ENCODE peak calls at places on chromosomes 11 and 22, in four cellular contexts. G, I, J and R are unnamed samples.

GRCh38 chr11:128790200-128790599 is 76.9 kb downstream of the KCNJ1 start:
- DNase-seq in G (peak; percentile 45), I (no peak), J (no peak), R (no peak)

GRCh38 chr11:32531528-32531927 is 52.1 kb upstream of the EIF3M start:
- DNase-seq in G (peak; percentile 76), I (no peak), J (no peak), R (no peak)

GRCh38 chr11:359181-359714 is 10.1 kb upstream of the B4GALNT4 start:
- DNase-seq in G (no peak), I (no peak), J (no peak), R (no peak)

GRCh38 chr22:20013382-20013871 is 3.2 kb downstream of the ARVCF start:
- DNase-seq in G (peak; percentile 32), I (no peak), J (peak; percentile 87), R (no peak)

GRCh38 chr11:32429477-32429876 is 5.9 kb downstream of the WT1 start:
- DNase-seq in G (no peak), I (no peak), J (no peak), R (no peak)

GRCh38 chr22:39671936-39672335 is 101.4 kb downstream of the CACNA1I start:
- DNase-seq in G (no peak), I (no peak), J (no peak), R (no peak)

GRCh38 chr11:6258571-6258998 is 1.1 kb upstream of the CCKBR start:
- DNase-seq in G (no peak), I (no peak), J (peak; percentile 35), R (no peak)

GRCh38 chr11:68039526-68040086 is 781 bp downstream of the TCIRG1 start:
- DNase-seq in G (no peak), I (no peak), J (no peak), R (no peak)

GRCh38 chr11:58075781-58076180 is 45.0 kb downstream of the OR6Q1 start:
- DNase-seq in G (no peak), I (no peak), J (no peak), R (no peak)

GRCh38 chr11:115715371-115715770 is 211.2 kb upstream of the CADM1 start:
- DNase-seq in G (no peak), I (no peak), J (no peak), R (no peak)

GRCh38 chr11:6315811-6316425 is 4.4 kb downstream of the CAVIN3 start:
- DNase-seq in G (peak; percentile 63), I (no peak), J (peak; percentile 79), R (no peak)

GRCh38 chr11:45100338-45100737 is 46.1 kb upstream of the PRDM11 start:
- DNase-seq in G (no peak), I (no peak), J (peak; percentile 84), R (no peak)

GRCh38 chr11:35121326-35121865 is 17.6 kb upstream of the CD44 start:
- DNase-seq in G (no peak), I (no peak), J (no peak), R (no peak)

GRCh38 chr11:117097567-117098268 is 510 bp downstream of the SIK3 start:
- DNase-seq in G (no peak), I (peak; percentile 12), J (peak; percentile 68), R (no peak)

GRCh38 chr22:50673231-50674126 is 856 bp downstream of the SHANK3 start:
- DNase-seq in G (no peak), I (no peak), J (peak; percentile 65), R (no peak)

GRCh38 chr11:107696140-107696539 is 15.7 kb downstream of the SLN start:
- DNase-seq in G (no peak), I (no peak), J (no peak), R (no peak)

GRCh38 chr11:21514298-21514697 is 678.6 kb upstream of the ANO5 start:
- DNase-seq in G (no peak), I (no peak), J (peak; percentile 18), R (no peak)

GRCh38 chr22:19706661-19707151 is 7.6 kb upstream of the SEPTIN5 start:
- DNase-seq in G (no peak), I (no peak), J (no peak), R (no peak)

GRCh38 chr22:50599816-50600454 is 658 bp upstream of the MAPK8IP2 start:
- DNase-seq in G (peak; percentile 28), I (peak; percentile 54), J (peak; percentile 99), R (peak; percentile 67)